ENCODE peak calls at places on chromosomes 5 and 9, in seven cellular contexts. D is DND-41, Z is mesendoderm, U is GM23338, C is neuronal stem cell, S is heart right ventricle, X is iPS DF 6.9. A is an unnamed sample.

GRCh38 chr9:84170521-84171141 is 169.9 kb downstream of the SLC28A3 start:
- DNase-seq in D (no peak), Z (peak; percentile 74), U (peak; percentile 33), C (no peak), S (peak; percentile 83), X (no peak), A (no peak)

GRCh38 chr5:171367424-171368370 is 20.0 kb upstream of the NPM1 start:
- DNase-seq in D (no peak), Z (no peak), U (no peak), C (no peak), S (no peak), X (no peak), A (no peak)

GRCh38 chr9:89005323-89005722 is 14.1 kb downstream of the S1PR3 start:
- DNase-seq in D (no peak), Z (no peak), U (no peak), C (no peak), S (no peak), X (no peak), A (no peak)

GRCh38 chr9:33623658-33624586 is 99.9 kb downstream of the ANKRD18B start:
- DNase-seq in D (peak; percentile 72), Z (peak; percentile 87), U (peak; percentile 93), C (peak; percentile 76), S (peak; percentile 32), X (peak; percentile 73), A (peak; percentile 72)

GRCh38 chr9:77475641-77476473 is 172.3 kb downstream of the GNA14 start:
- DNase-seq in D (peak; percentile 67), Z (no peak), U (peak; percentile 35), C (no peak), S (no peak), X (no peak), A (no peak)

GRCh38 chr5:12330381-12330780 is 426.1 kb upstream of the CTNND2 start:
- DNase-seq in D (no peak), Z (peak; percentile 58), U (peak; percentile 41), C (no peak), S (no peak), X (no peak), A (no peak)

GRCh38 chr5:55231029-55231475 is 2.4 kb downstream of the CCNO start:
- DNase-seq in D (no peak), Z (no peak), U (no peak), C (no peak), S (no peak), X (no peak), A (no peak)

GRCh38 chr5:173618927-173619519 is 2.6 kb upstream of the BOD1 start:
- DNase-seq in D (no peak), Z (peak; percentile 58), U (peak; percentile 79), C (peak; percentile 32), S (no peak), X (peak; percentile 33), A (peak; percentile 44)

GRCh38 chr5:158538506-158539074 is 561.1 kb downstream of the EBF1 start:
- DNase-seq in D (peak; percentile 77), Z (peak; percentile 70), U (peak; percentile 23), C (no peak), S (no peak), X (no peak), A (no peak)

GRCh38 chr5:146718628-146719027 is 159.9 kb downstream of the PPP2R2B start:
- DNase-seq in D (no peak), Z (no peak), U (no peak), C (no peak), S (no peak), X (no peak), A (no peak)

GRCh38 chr5:81850494-81850893 is 99.6 kb upstream of the SSBP2 start:
- DNase-seq in D (peak; percentile 45), Z (peak; percentile 78), U (no peak), C (no peak), S (no peak), X (no peak), A (no peak)

DNA sequence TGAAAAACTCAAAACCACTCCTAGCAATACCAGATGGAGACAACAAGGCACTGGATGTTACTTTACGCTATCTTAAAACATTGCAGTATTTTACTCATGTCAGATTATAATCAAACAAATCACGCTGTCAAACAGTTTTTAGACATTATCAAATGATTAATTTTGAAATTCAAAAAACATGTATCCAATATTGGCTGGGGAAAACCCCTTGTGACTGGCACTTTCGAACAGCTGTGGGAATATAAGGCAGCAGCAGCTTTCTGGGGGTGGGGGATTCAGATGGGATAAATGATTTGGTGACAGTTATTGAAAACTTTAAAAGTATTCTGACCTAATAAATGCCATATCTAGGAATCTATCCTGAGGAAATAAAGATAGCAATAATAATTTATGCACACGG is 28.7 kb downstream of the ELL2 start:
- DNase-seq in D (no peak), Z (no peak), U (no peak), C (no peak), S (no peak), X (no peak), A (no peak)
- H3K4me1 ChIP-seq in D (peaks cover 47% of the 10 kb centered on the region), Z (no peaks in the 10 kb centered on the region), U (no peaks in the 10 kb centered on the region), C (no peaks in the 10 kb centered on the region), S (no peaks in the 10 kb centered on the region), X (no peaks in the 10 kb centered on the region), A (no peaks in the 10 kb centered on the region)

GRCh38 chr5:61407706-61408105 is 75.6 kb downstream of the ZSWIM6 start:
- DNase-seq in D (no peak), Z (peak; percentile 49), U (no peak), C (no peak), S (no peak), X (no peak), A (no peak)
- H3K4me1 ChIP-seq in D (peaks cover 15% of the 10 kb centered on the region), Z (peaks cover 2% of the 10 kb centered on the region), U (peaks cover 46% of the 10 kb centered on the region), C (peaks cover 36% of the 10 kb centered on the region), S (peaks cover 13% of the 10 kb centered on the region), X (peaks cover 2% of the 10 kb centered on the region), A (peaks cover 16% of the 10 kb centered on the region)

DNA sequence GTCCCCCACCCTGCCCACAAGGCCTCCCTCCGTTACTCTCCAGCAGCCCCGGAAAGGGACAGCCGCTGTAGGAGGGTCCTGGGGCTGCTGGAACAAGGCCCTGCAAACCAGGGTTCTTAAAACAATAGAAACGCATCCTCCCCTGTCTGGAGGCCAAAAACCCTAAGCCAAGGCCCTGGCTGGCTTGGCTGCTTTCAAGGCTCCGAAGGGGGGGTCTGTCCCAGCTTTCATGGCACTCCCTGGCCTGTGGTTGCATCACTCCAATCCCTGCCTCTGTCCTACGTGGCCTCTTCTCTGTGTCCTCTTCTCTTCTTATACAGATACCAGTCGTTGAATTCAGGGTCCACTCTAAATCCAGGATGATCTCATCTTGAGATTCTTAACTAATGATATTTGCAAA is 7.4 kb upstream of the UBAC1 start:
- DNase-seq in D (no peak), Z (no peak), U (no peak), C (no peak), S (no peak), X (no peak), A (no peak)
- H3K4me1 ChIP-seq in D (peaks cover 4% of the 10 kb centered on the region), Z (no peaks in the 10 kb centered on the region), U (no peaks in the 10 kb centered on the region), C (peaks cover 19% of the 10 kb centered on the region), S (peaks cover 19% of the 10 kb centered on the region), X (peaks cover 6% of the 10 kb centered on the region), A (peaks cover 9% of the 10 kb centered on the region)

GRCh38 chr5:116561658-116562057 is 13.0 kb downstream of the SEMA6A start:
- DNase-seq in D (no peak), Z (no peak), U (no peak), C (no peak), S (no peak), X (no peak), A (no peak)
- H3K4me1 ChIP-seq in D (no peaks in the 10 kb centered on the region), Z (peaks cover 30% of the 10 kb centered on the region), U (peaks cover 91% of the 10 kb centered on the region), C (peaks cover 12% of the 10 kb centered on the region), S (peaks cover 4% of the 10 kb centered on the region), X (peaks cover 13% of the 10 kb centered on the region), A (no peaks in the 10 kb centered on the region)